ENCODE peak calls at places on chromosomes 5 and 9, in seven cellular contexts. Z is HepG2, S is stomach, R is sigmoid colon, L is A549, C is SK-N-SH, D is suprapubic skin. O is an unnamed sample.
A peak's percentile ranks its signal among the peaks of the same experiment; 100 is the strongest.

GRCh38 chr5:180233729-180234128 is 24.7 kb upstream of the RASGEF1C start:
- DNase-seq in Z (peak; percentile 41), S (no peak), R (no peak), L (no peak), C (no peak), D (no peak), O (no peak)

GRCh38 chr5:39177629-39177959 is 41.8 kb downstream of the FYB1 start:
- DNase-seq in Z (no peak), S (no peak), R (no peak), L (no peak), C (no peak), D (no peak), O (no peak)

GRCh38 chr5:142810081-142810480 is 39.9 kb downstream of the ARHGAP26 start:
- DNase-seq in Z (peak; percentile 78), S (no peak), R (no peak), L (no peak), C (no peak), D (no peak), O (no peak)

GRCh38 chr5:178431063-178431776 is 159.0 kb downstream of the COL23A1 start:
- DNase-seq in Z (no peak), S (no peak), R (no peak), L (no peak), C (no peak), D (peak; percentile 40), O (no peak)

GRCh38 chr9:94843089-94843488 is 116.6 kb downstream of the AOPEP start:
- DNase-seq in Z (peak; percentile 58), S (no peak), R (no peak), L (no peak), C (no peak), D (no peak), O (no peak)

GRCh38 chr9:95425910-95426551 is 90.7 kb downstream of the PTCH1 start:
- DNase-seq in Z (peak; percentile 21), S (no peak), R (no peak), L (peak; percentile 77), C (no peak), D (no peak), O (peak; percentile 33)

GRCh38 chr9:120877276-120878034 is 467 bp upstream of the PHF19 start:
- DNase-seq in Z (peak; percentile 54), S (peak; percentile 57), R (peak; percentile 84), L (peak; percentile 83), C (peak; percentile 95), D (no peak), O (peak; percentile 68)

GRCh38 chr5:84437673-84438315 is 53.1 kb upstream of the EDIL3 start:
- DNase-seq in Z (no peak), S (no peak), R (no peak), L (no peak), C (no peak), D (no peak), O (no peak)

GRCh38 chr5:54900906-54901725 is 84.3 kb downstream of the ESM1 start:
- DNase-seq in Z (no peak), S (peak; percentile 43), R (peak; percentile 89), L (no peak), C (no peak), D (peak; percentile 79), O (peak; percentile 21)

GRCh38 chr5:69261034-69261433 is 26.3 kb downstream of the CDK7 start:
- DNase-seq in Z (no peak), S (no peak), R (no peak), L (no peak), C (no peak), D (no peak), O (no peak)

GRCh38 chr5:149485655-149486615 is 65.3 kb downstream of the CSNK1A1 start:
- DNase-seq in Z (peak; percentile 53), S (peak; percentile 79), R (peak; percentile 96), L (peak; percentile 63), C (peak; percentile 34), D (peak; percentile 90), O (peak; percentile 90)

GRCh38 chr9:21813575-21814473 is 11.4 kb downstream of the MTAP start:
- DNase-seq in Z (peak; percentile 79), S (peak; percentile 66), R (peak; percentile 81), L (no peak), C (peak; percentile 52), D (no peak), O (peak; percentile 68)

GRCh38 chr5:142839711-142840441 is 69.7 kb downstream of the ARHGAP26 start:
- DNase-seq in Z (no peak), S (no peak), R (peak; percentile 92), L (no peak), C (no peak), D (peak; percentile 82), O (peak; percentile 35)

GRCh38 chr9:87596862-87597261 is 99.2 kb downstream of the DAPK1 start:
- DNase-seq in Z (no peak), S (peak; percentile 55), R (peak; percentile 83), L (no peak), C (no peak), D (no peak), O (peak; percentile 26)

GRCh38 chr5:76818844-76819831 is at the start of gene F2RL1:
- DNase-seq in Z (peak; percentile 81), S (peak; percentile 94), R (no peak), L (peak; percentile 88), C (peak; percentile 83), D (peak; percentile 72), O (peak; percentile 94)

GRCh38 chr9:26791274-26791673 is 101.3 kb downstream of the CAAP1 start:
- DNase-seq in Z (no peak), S (no peak), R (no peak), L (no peak), C (no peak), D (no peak), O (no peak)

GRCh38 chr9:93301911-93302525 is 118.1 kb downstream of the WNK2 start:
- DNase-seq in Z (no peak), S (peak; percentile 20), R (peak; percentile 60), L (no peak), C (peak; percentile 48), D (peak; percentile 51), O (peak; percentile 8)

GRCh38 chr5:39479537-39479936 is 54.8 kb upstream of the DAB2 start:
- DNase-seq in Z (no peak), S (no peak), R (no peak), L (no peak), C (no peak), D (no peak), O (peak; percentile 33)

GRCh38 chr9:13707635-13708410 is 428.3 kb upstream of the MPDZ start:
- DNase-seq in Z (no peak), S (no peak), R (no peak), L (no peak), C (no peak), D (no peak), O (no peak)

GRCh38 chr5:72325566-72326297 is 5.6 kb downstream of the PTCD2 start:
- DNase-seq in Z (no peak), S (no peak), R (no peak), L (no peak), C (no peak), D (no peak), O (no peak)

GRCh38 chr9:130437011-130437784 is 7.6 kb upstream of the ASS1 start:
- DNase-seq in Z (no peak), S (no peak), R (no peak), L (no peak), C (no peak), D (no peak), O (no peak)
- TF ChIP-seq EP300 in Z (no peak), S (no peak), R (no peak), L (no peak), C (no peak), D (no peak), O (no peak)

GRCh38 chr5:52661903-52662302 is 125.8 kb upstream of the ITGA1 start:
- DNase-seq in Z (no peak), S (no peak), R (no peak), L (no peak), C (no peak), D (no peak), O (no peak)
- H3K4me3 ChIP-seq in Z (no peak overlapping the region), S (no peak overlapping the region), R (no peak overlapping the region), L (no peak overlapping the region), C (no peak overlapping the region), D (no peak overlapping the region), O (no peak overlapping the region)

DNA sequence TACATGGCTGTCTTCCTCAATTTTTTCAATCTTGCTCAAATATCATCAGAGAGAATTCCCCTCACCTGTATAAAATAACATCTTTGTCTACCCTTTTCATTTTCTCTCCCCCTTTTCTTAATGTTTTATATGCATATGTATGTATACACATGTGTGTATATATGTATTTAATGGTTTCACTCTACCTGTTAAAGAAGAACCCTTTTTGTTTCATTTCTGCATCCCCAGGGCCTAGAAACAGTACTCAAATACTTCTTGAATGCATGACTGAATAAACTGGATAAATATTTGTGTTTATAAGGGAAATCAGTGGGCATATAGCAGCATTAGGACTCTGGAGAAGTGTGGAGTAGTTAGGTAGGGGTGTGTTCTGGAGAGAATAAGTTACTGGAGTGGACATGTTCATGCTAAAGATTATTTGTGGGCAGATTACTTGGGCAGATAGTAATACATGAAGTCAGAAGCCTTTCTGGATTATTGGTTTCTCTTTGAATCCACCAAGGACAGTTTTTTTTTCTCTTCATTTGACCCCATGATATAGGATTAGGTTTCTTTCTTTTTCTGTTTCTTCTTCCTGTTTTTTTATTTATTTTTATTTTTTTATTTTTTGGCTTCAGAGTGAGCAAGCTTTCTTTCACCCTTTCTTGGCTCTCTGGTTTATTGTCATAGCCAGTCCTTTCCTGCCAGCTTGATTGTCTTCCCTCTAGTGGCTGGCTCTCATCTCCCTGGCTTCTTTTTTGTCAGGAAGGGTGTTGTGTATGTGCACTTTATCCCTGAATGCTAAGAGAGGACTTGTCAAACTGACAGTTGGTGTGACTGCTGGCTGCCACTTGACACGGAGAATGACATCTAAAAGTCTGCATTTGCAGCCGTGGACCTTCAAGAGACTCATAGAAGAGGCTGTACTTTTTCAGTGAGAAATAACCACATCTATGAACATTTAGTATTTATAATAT is 89.3 kb downstream of the ZCCHC7 start:
- DNase-seq in Z (peak; percentile 9), S (no peak), R (no peak), L (no peak), C (no peak), D (no peak), O (no peak)
- TF ChIP-seq CTCF in Z (peak; percentile 5), S (no peak), R (no peak), L (no peak), C (peak; percentile 41), D (no peak), O (no peak)

GRCh38 chr5:10682429-10682746 is 78.6 kb downstream of the DAP start:
- DNase-seq in Z (no peak), S (no peak), R (no peak), L (no peak), C (no peak), D (no peak), O (no peak)

GRCh38 chr5:10682801-10683525 is 78.1 kb downstream of the DAP start:
- DNase-seq in Z (no peak), S (no peak), R (no peak), L (no peak), C (no peak), D (no peak), O (no peak)

GRCh38 chr5:10686890-10687289 is 74.1 kb downstream of the DAP start:
- DNase-seq in Z (no peak), S (no peak), R (no peak), L (no peak), C (no peak), D (no peak), O (no peak)

GRCh38 chr5:10684303-10685086 is 76.5 kb downstream of the DAP start:
- DNase-seq in Z (no peak), S (no peak), R (no peak), L (no peak), C (no peak), D (no peak), O (no peak)

DNA sequence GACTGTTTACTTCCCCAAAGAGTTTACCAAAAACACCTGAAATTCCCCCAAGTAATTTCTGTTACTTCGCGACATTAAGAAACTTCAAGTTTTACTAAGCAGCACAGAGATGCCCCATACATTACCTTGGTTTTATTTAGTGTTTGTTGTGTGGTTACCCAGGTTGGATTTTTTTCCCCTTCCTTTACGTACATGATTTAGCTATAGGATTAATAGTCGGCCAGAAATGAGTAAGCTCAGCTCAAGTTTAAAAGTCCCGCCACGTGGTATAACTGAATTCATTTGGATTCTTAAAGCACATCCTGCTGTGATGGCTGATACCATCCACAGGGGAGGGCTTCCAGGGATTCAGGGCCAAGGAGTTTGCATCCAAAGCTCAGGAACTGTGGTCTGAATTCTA is 75.9 kb downstream of the DAP start:
- DNase-seq in Z (no peak), S (no peak), R (no peak), L (no peak), C (no peak), D (no peak), O (no peak)
- TF ChIP-seq EP300 in Z (no peak), S (no peak), R (no peak), L (no peak), C (no peak), D (no peak), O (no peak)